ENCODE peak calls at places on chromosomes 3 and 15, in ten cellular contexts. One of them, this sample, is unnamed.

GRCh38 chr3:47571391-47572165 is 7.1 kb downstream of the CSPG5 start:
- DNase-seq in stimulated activated CD8-positive, alpha-beta memory T cell treated with anti-CD3 and anti-CD28 coated beads, Interleukin-7, amount 100 ng/mL, for 48 hours: no peak
- DNase-seq in stimulated activated naive B cell treated with anti-CD40 and anti-IgM and Interleukin-4, amounts not matched to agents 10 μg/mL and 1 μg/mL and 100 μg/mL, for 72 hours: no peak
- DNase-seq in T-cell: no peak
- DNase-seq in occipital lobe: peak
- DNase-seq in GM20000: no peak
- DNase-seq in activated effector memory CD4-positive, alpha-beta T cell treated with anti-CD3 and anti-CD28 coated beads, Interleukin-2, amount 50 U/mL, for 16 hours: no peak
- DNase-seq in activated naive CD4-positive, alpha-beta T cell treated with Interleukin-2 at 50 U/mL for 16 hours: no peak
- DNase-seq in Caco-2: no peak
- DNase-seq in KBM-7: no peak
- DNase-seq in this sample: no peak

GRCh38 chr15:80893777-80894176 is 95.8 kb downstream of the MESD start:
- DNase-seq in stimulated activated CD8-positive, alpha-beta memory T cell treated with anti-CD3 and anti-CD28 coated beads, Interleukin-7, amount 100 ng/mL, for 48 hours: no peak
- DNase-seq in stimulated activated naive B cell treated with anti-CD40 and anti-IgM and Interleukin-4, amounts not matched to agents 10 μg/mL and 1 μg/mL and 100 μg/mL, for 72 hours: no peak
- DNase-seq in T-cell: no peak
- DNase-seq in occipital lobe: no peak
- DNase-seq in GM20000: no peak
- DNase-seq in activated effector memory CD4-positive, alpha-beta T cell treated with anti-CD3 and anti-CD28 coated beads, Interleukin-2, amount 50 U/mL, for 16 hours: no peak
- DNase-seq in activated naive CD4-positive, alpha-beta T cell treated with Interleukin-2 at 50 U/mL for 16 hours: no peak
- DNase-seq in Caco-2: no peak
- DNase-seq in KBM-7: no peak
- DNase-seq in this sample: no peak

GRCh38 chr3:78497025-78497424 is 1270.8 kb downstream of the ROBO1 start:
- DNase-seq in stimulated activated CD8-positive, alpha-beta memory T cell treated with anti-CD3 and anti-CD28 coated beads, Interleukin-7, amount 100 ng/mL, for 48 hours: no peak
- DNase-seq in stimulated activated naive B cell treated with anti-CD40 and anti-IgM and Interleukin-4, amounts not matched to agents 10 μg/mL and 1 μg/mL and 100 μg/mL, for 72 hours: no peak
- DNase-seq in T-cell: no peak
- DNase-seq in occipital lobe: no peak
- DNase-seq in GM20000: no peak
- DNase-seq in activated effector memory CD4-positive, alpha-beta T cell treated with anti-CD3 and anti-CD28 coated beads, Interleukin-2, amount 50 U/mL, for 16 hours: no peak
- DNase-seq in activated naive CD4-positive, alpha-beta T cell treated with Interleukin-2 at 50 U/mL for 16 hours: no peak
- DNase-seq in Caco-2: no peak
- DNase-seq in KBM-7: no peak
- DNase-seq in this sample: no peak

GRCh38 chr3:118628704-118629341 is 405.8 kb downstream of the IGSF11 start:
- DNase-seq in stimulated activated CD8-positive, alpha-beta memory T cell treated with anti-CD3 and anti-CD28 coated beads, Interleukin-7, amount 100 ng/mL, for 48 hours: no peak
- DNase-seq in stimulated activated naive B cell treated with anti-CD40 and anti-IgM and Interleukin-4, amounts not matched to agents 10 μg/mL and 1 μg/mL and 100 μg/mL, for 72 hours: peak
- DNase-seq in T-cell: no peak
- DNase-seq in occipital lobe: peak
- DNase-seq in GM20000: peak
- DNase-seq in activated effector memory CD4-positive, alpha-beta T cell treated with anti-CD3 and anti-CD28 coated beads, Interleukin-2, amount 50 U/mL, for 16 hours: no peak
- DNase-seq in activated naive CD4-positive, alpha-beta T cell treated with Interleukin-2 at 50 U/mL for 16 hours: no peak
- DNase-seq in Caco-2: peak
- DNase-seq in KBM-7: peak
- DNase-seq in this sample: peak

GRCh38 chr3:83039422-83039821 is 1278.0 kb upstream of the GBE1 start:
- DNase-seq in stimulated activated CD8-positive, alpha-beta memory T cell treated with anti-CD3 and anti-CD28 coated beads, Interleukin-7, amount 100 ng/mL, for 48 hours: no peak
- DNase-seq in stimulated activated naive B cell treated with anti-CD40 and anti-IgM and Interleukin-4, amounts not matched to agents 10 μg/mL and 1 μg/mL and 100 μg/mL, for 72 hours: no peak
- DNase-seq in T-cell: no peak
- DNase-seq in occipital lobe: no peak
- DNase-seq in GM20000: no peak
- DNase-seq in activated effector memory CD4-positive, alpha-beta T cell treated with anti-CD3 and anti-CD28 coated beads, Interleukin-2, amount 50 U/mL, for 16 hours: no peak
- DNase-seq in activated naive CD4-positive, alpha-beta T cell treated with Interleukin-2 at 50 U/mL for 16 hours: no peak
- DNase-seq in Caco-2: no peak
- DNase-seq in KBM-7: no peak
- DNase-seq in this sample: no peak

GRCh38 chr15:36658905-36659304 is 79.5 kb downstream of the CDIN1 start:
- DNase-seq in stimulated activated CD8-positive, alpha-beta memory T cell treated with anti-CD3 and anti-CD28 coated beads, Interleukin-7, amount 100 ng/mL, for 48 hours: no peak
- DNase-seq in stimulated activated naive B cell treated with anti-CD40 and anti-IgM and Interleukin-4, amounts not matched to agents 10 μg/mL and 1 μg/mL and 100 μg/mL, for 72 hours: no peak
- DNase-seq in T-cell: no peak
- DNase-seq in occipital lobe: no peak
- DNase-seq in GM20000: no peak
- DNase-seq in activated effector memory CD4-positive, alpha-beta T cell treated with anti-CD3 and anti-CD28 coated beads, Interleukin-2, amount 50 U/mL, for 16 hours: no peak
- DNase-seq in activated naive CD4-positive, alpha-beta T cell treated with Interleukin-2 at 50 U/mL for 16 hours: no peak
- DNase-seq in Caco-2: no peak
- DNase-seq in KBM-7: no peak
- DNase-seq in this sample: no peak

GRCh38 chr3:124770341-124771082 is 40.3 kb downstream of the UMPS start:
- DNase-seq in stimulated activated CD8-positive, alpha-beta memory T cell treated with anti-CD3 and anti-CD28 coated beads, Interleukin-7, amount 100 ng/mL, for 48 hours: no peak
- DNase-seq in stimulated activated naive B cell treated with anti-CD40 and anti-IgM and Interleukin-4, amounts not matched to agents 10 μg/mL and 1 μg/mL and 100 μg/mL, for 72 hours: no peak
- DNase-seq in T-cell: no peak
- DNase-seq in occipital lobe: no peak
- DNase-seq in GM20000: no peak
- DNase-seq in activated effector memory CD4-positive, alpha-beta T cell treated with anti-CD3 and anti-CD28 coated beads, Interleukin-2, amount 50 U/mL, for 16 hours: no peak
- DNase-seq in activated naive CD4-positive, alpha-beta T cell treated with Interleukin-2 at 50 U/mL for 16 hours: no peak
- DNase-seq in Caco-2: no peak
- DNase-seq in KBM-7: no peak
- DNase-seq in this sample: no peak

GRCh38 chr15:62895905-62896316 is 146.6 kb upstream of the TPM1 start:
- DNase-seq in stimulated activated CD8-positive, alpha-beta memory T cell treated with anti-CD3 and anti-CD28 coated beads, Interleukin-7, amount 100 ng/mL, for 48 hours: no peak
- DNase-seq in stimulated activated naive B cell treated with anti-CD40 and anti-IgM and Interleukin-4, amounts not matched to agents 10 μg/mL and 1 μg/mL and 100 μg/mL, for 72 hours: no peak
- DNase-seq in T-cell: no peak
- DNase-seq in occipital lobe: no peak
- DNase-seq in GM20000: no peak
- DNase-seq in activated effector memory CD4-positive, alpha-beta T cell treated with anti-CD3 and anti-CD28 coated beads, Interleukin-2, amount 50 U/mL, for 16 hours: no peak
- DNase-seq in activated naive CD4-positive, alpha-beta T cell treated with Interleukin-2 at 50 U/mL for 16 hours: no peak
- DNase-seq in Caco-2: no peak
- DNase-seq in KBM-7: no peak
- DNase-seq in this sample: no peak

GRCh38 chr3:77652624-77653023 is 612.7 kb downstream of the ROBO2 start:
- DNase-seq in stimulated activated CD8-positive, alpha-beta memory T cell treated with anti-CD3 and anti-CD28 coated beads, Interleukin-7, amount 100 ng/mL, for 48 hours: no peak
- DNase-seq in stimulated activated naive B cell treated with anti-CD40 and anti-IgM and Interleukin-4, amounts not matched to agents 10 μg/mL and 1 μg/mL and 100 μg/mL, for 72 hours: no peak
- DNase-seq in T-cell: no peak
- DNase-seq in occipital lobe: no peak
- DNase-seq in GM20000: no peak
- DNase-seq in activated effector memory CD4-positive, alpha-beta T cell treated with anti-CD3 and anti-CD28 coated beads, Interleukin-2, amount 50 U/mL, for 16 hours: no peak
- DNase-seq in activated naive CD4-positive, alpha-beta T cell treated with Interleukin-2 at 50 U/mL for 16 hours: no peak
- DNase-seq in Caco-2: no peak
- DNase-seq in KBM-7: no peak
- DNase-seq in this sample: no peak

GRCh38 chr15:40754574-40754882 is 526 bp downstream of the RMDN3 start:
- DNase-seq in stimulated activated CD8-positive, alpha-beta memory T cell treated with anti-CD3 and anti-CD28 coated beads, Interleukin-7, amount 100 ng/mL, for 48 hours: no peak
- DNase-seq in stimulated activated naive B cell treated with anti-CD40 and anti-IgM and Interleukin-4, amounts not matched to agents 10 μg/mL and 1 μg/mL and 100 μg/mL, for 72 hours: no peak
- DNase-seq in T-cell: no peak
- DNase-seq in occipital lobe: no peak
- DNase-seq in GM20000: no peak
- DNase-seq in activated effector memory CD4-positive, alpha-beta T cell treated with anti-CD3 and anti-CD28 coated beads, Interleukin-2, amount 50 U/mL, for 16 hours: peak
- DNase-seq in activated naive CD4-positive, alpha-beta T cell treated with Interleukin-2 at 50 U/mL for 16 hours: peak
- DNase-seq in Caco-2: no peak
- DNase-seq in KBM-7: no peak
- DNase-seq in this sample: no peak

GRCh38 chr3:138950006-138950644 is 3.1 kb downstream of the FOXL2NB start:
- DNase-seq in stimulated activated CD8-positive, alpha-beta memory T cell treated with anti-CD3 and anti-CD28 coated beads, Interleukin-7, amount 100 ng/mL, for 48 hours: no peak
- DNase-seq in stimulated activated naive B cell treated with anti-CD40 and anti-IgM and Interleukin-4, amounts not matched to agents 10 μg/mL and 1 μg/mL and 100 μg/mL, for 72 hours: no peak
- DNase-seq in T-cell: no peak
- DNase-seq in occipital lobe: no peak
- DNase-seq in GM20000: no peak
- DNase-seq in activated effector memory CD4-positive, alpha-beta T cell treated with anti-CD3 and anti-CD28 coated beads, Interleukin-2, amount 50 U/mL, for 16 hours: peak
- DNase-seq in activated naive CD4-positive, alpha-beta T cell treated with Interleukin-2 at 50 U/mL for 16 hours: peak
- DNase-seq in Caco-2: no peak
- DNase-seq in KBM-7: no peak
- DNase-seq in this sample: no peak

GRCh38 chr3:52423214-52423613 is 21.7 kb downstream of the SEMA3G start:
- DNase-seq in stimulated activated CD8-positive, alpha-beta memory T cell treated with anti-CD3 and anti-CD28 coated beads, Interleukin-7, amount 100 ng/mL, for 48 hours: no peak
- DNase-seq in stimulated activated naive B cell treated with anti-CD40 and anti-IgM and Interleukin-4, amounts not matched to agents 10 μg/mL and 1 μg/mL and 100 μg/mL, for 72 hours: no peak
- DNase-seq in T-cell: no peak
- DNase-seq in occipital lobe: no peak
- DNase-seq in GM20000: no peak
- DNase-seq in activated effector memory CD4-positive, alpha-beta T cell treated with anti-CD3 and anti-CD28 coated beads, Interleukin-2, amount 50 U/mL, for 16 hours: no peak
- DNase-seq in activated naive CD4-positive, alpha-beta T cell treated with Interleukin-2 at 50 U/mL for 16 hours: no peak
- DNase-seq in Caco-2: no peak
- DNase-seq in KBM-7: no peak
- DNase-seq in this sample: no peak

GRCh38 chr15:82909080-82909815 is 43.3 kb downstream of the HOMER2 start:
- DNase-seq in stimulated activated CD8-positive, alpha-beta memory T cell treated with anti-CD3 and anti-CD28 coated beads, Interleukin-7, amount 100 ng/mL, for 48 hours: no peak
- DNase-seq in stimulated activated naive B cell treated with anti-CD40 and anti-IgM and Interleukin-4, amounts not matched to agents 10 μg/mL and 1 μg/mL and 100 μg/mL, for 72 hours: no peak
- DNase-seq in T-cell: no peak
- DNase-seq in occipital lobe: no peak
- DNase-seq in GM20000: no peak
- DNase-seq in activated effector memory CD4-positive, alpha-beta T cell treated with anti-CD3 and anti-CD28 coated beads, Interleukin-2, amount 50 U/mL, for 16 hours: no peak
- DNase-seq in activated naive CD4-positive, alpha-beta T cell treated with Interleukin-2 at 50 U/mL for 16 hours: no peak
- DNase-seq in Caco-2: no peak
- DNase-seq in KBM-7: peak
- DNase-seq in this sample: no peak

GRCh38 chr3:152508705-152509104 is 240.0 kb downstream of the MBNL1 start:
- DNase-seq in stimulated activated CD8-positive, alpha-beta memory T cell treated with anti-CD3 and anti-CD28 coated beads, Interleukin-7, amount 100 ng/mL, for 48 hours: no peak
- DNase-seq in stimulated activated naive B cell treated with anti-CD40 and anti-IgM and Interleukin-4, amounts not matched to agents 10 μg/mL and 1 μg/mL and 100 μg/mL, for 72 hours: no peak
- DNase-seq in T-cell: no peak
- DNase-seq in occipital lobe: no peak
- DNase-seq in GM20000: no peak
- DNase-seq in activated effector memory CD4-positive, alpha-beta T cell treated with anti-CD3 and anti-CD28 coated beads, Interleukin-2, amount 50 U/mL, for 16 hours: no peak
- DNase-seq in activated naive CD4-positive, alpha-beta T cell treated with Interleukin-2 at 50 U/mL for 16 hours: no peak
- DNase-seq in Caco-2: no peak
- DNase-seq in KBM-7: peak
- DNase-seq in this sample: no peak

GRCh38 chr3:192833177-192833890 is 84.3 kb downstream of the MB21D2 start:
- DNase-seq in stimulated activated CD8-positive, alpha-beta memory T cell treated with anti-CD3 and anti-CD28 coated beads, Interleukin-7, amount 100 ng/mL, for 48 hours: no peak
- DNase-seq in stimulated activated naive B cell treated with anti-CD40 and anti-IgM and Interleukin-4, amounts not matched to agents 10 μg/mL and 1 μg/mL and 100 μg/mL, for 72 hours: no peak
- DNase-seq in T-cell: no peak
- DNase-seq in occipital lobe: no peak
- DNase-seq in GM20000: no peak
- DNase-seq in activated effector memory CD4-positive, alpha-beta T cell treated with anti-CD3 and anti-CD28 coated beads, Interleukin-2, amount 50 U/mL, for 16 hours: no peak
- DNase-seq in activated naive CD4-positive, alpha-beta T cell treated with Interleukin-2 at 50 U/mL for 16 hours: no peak
- DNase-seq in Caco-2: no peak
- DNase-seq in KBM-7: no peak
- DNase-seq in this sample: no peak

GRCh38 chr15:81419304-81419943 is 45.4 kb upstream of the TMC3 start:
- DNase-seq in stimulated activated CD8-positive, alpha-beta memory T cell treated with anti-CD3 and anti-CD28 coated beads, Interleukin-7, amount 100 ng/mL, for 48 hours: no peak
- DNase-seq in stimulated activated naive B cell treated with anti-CD40 and anti-IgM and Interleukin-4, amounts not matched to agents 10 μg/mL and 1 μg/mL and 100 μg/mL, for 72 hours: no peak
- DNase-seq in T-cell: no peak
- DNase-seq in occipital lobe: no peak
- DNase-seq in GM20000: no peak
- DNase-seq in activated effector memory CD4-positive, alpha-beta T cell treated with anti-CD3 and anti-CD28 coated beads, Interleukin-2, amount 50 U/mL, for 16 hours: no peak
- DNase-seq in activated naive CD4-positive, alpha-beta T cell treated with Interleukin-2 at 50 U/mL for 16 hours: no peak
- DNase-seq in Caco-2: no peak
- DNase-seq in KBM-7: no peak
- DNase-seq in this sample: no peak

GRCh38 chr15:74203914-74204431 is 1.4 kb upstream of the STRA6 start:
- DNase-seq in stimulated activated CD8-positive, alpha-beta memory T cell treated with anti-CD3 and anti-CD28 coated beads, Interleukin-7, amount 100 ng/mL, for 48 hours: no peak
- DNase-seq in stimulated activated naive B cell treated with anti-CD40 and anti-IgM and Interleukin-4, amounts not matched to agents 10 μg/mL and 1 μg/mL and 100 μg/mL, for 72 hours: no peak
- DNase-seq in T-cell: no peak
- DNase-seq in occipital lobe: no peak
- DNase-seq in GM20000: no peak
- DNase-seq in activated effector memory CD4-positive, alpha-beta T cell treated with anti-CD3 and anti-CD28 coated beads, Interleukin-2, amount 50 U/mL, for 16 hours: no peak
- DNase-seq in activated naive CD4-positive, alpha-beta T cell treated with Interleukin-2 at 50 U/mL for 16 hours: no peak
- DNase-seq in Caco-2: no peak
- DNase-seq in KBM-7: no peak
- DNase-seq in this sample: no peak

GRCh38 chr3:18127864-18128185 is 297.3 kb downstream of the SATB1 start:
- DNase-seq in stimulated activated CD8-positive, alpha-beta memory T cell treated with anti-CD3 and anti-CD28 coated beads, Interleukin-7, amount 100 ng/mL, for 48 hours: no peak
- DNase-seq in stimulated activated naive B cell treated with anti-CD40 and anti-IgM and Interleukin-4, amounts not matched to agents 10 μg/mL and 1 μg/mL and 100 μg/mL, for 72 hours: no peak
- DNase-seq in T-cell: no peak
- DNase-seq in occipital lobe: no peak
- DNase-seq in GM20000: no peak
- DNase-seq in activated effector memory CD4-positive, alpha-beta T cell treated with anti-CD3 and anti-CD28 coated beads, Interleukin-2, amount 50 U/mL, for 16 hours: no peak
- DNase-seq in activated naive CD4-positive, alpha-beta T cell treated with Interleukin-2 at 50 U/mL for 16 hours: no peak
- DNase-seq in Caco-2: no peak
- DNase-seq in KBM-7: no peak
- DNase-seq in this sample: peak

GRCh38 chr15:63938486-63939061 is 104.8 kb upstream of the HERC1 start:
- DNase-seq in stimulated activated CD8-positive, alpha-beta memory T cell treated with anti-CD3 and anti-CD28 coated beads, Interleukin-7, amount 100 ng/mL, for 48 hours: no peak
- DNase-seq in stimulated activated naive B cell treated with anti-CD40 and anti-IgM and Interleukin-4, amounts not matched to agents 10 μg/mL and 1 μg/mL and 100 μg/mL, for 72 hours: no peak
- DNase-seq in T-cell: no peak
- DNase-seq in occipital lobe: no peak
- DNase-seq in GM20000: no peak
- DNase-seq in activated effector memory CD4-positive, alpha-beta T cell treated with anti-CD3 and anti-CD28 coated beads, Interleukin-2, amount 50 U/mL, for 16 hours: peak
- DNase-seq in activated naive CD4-positive, alpha-beta T cell treated with Interleukin-2 at 50 U/mL for 16 hours: peak
- DNase-seq in Caco-2: no peak
- DNase-seq in KBM-7: peak
- DNase-seq in this sample: no peak

GRCh38 chr3:64214002-64214696 is 11.1 kb downstream of the PRICKLE2 start:
- DNase-seq in stimulated activated CD8-positive, alpha-beta memory T cell treated with anti-CD3 and anti-CD28 coated beads, Interleukin-7, amount 100 ng/mL, for 48 hours: no peak
- DNase-seq in stimulated activated naive B cell treated with anti-CD40 and anti-IgM and Interleukin-4, amounts not matched to agents 10 μg/mL and 1 μg/mL and 100 μg/mL, for 72 hours: no peak
- DNase-seq in T-cell: no peak
- DNase-seq in occipital lobe: no peak
- DNase-seq in GM20000: no peak
- DNase-seq in activated effector memory CD4-positive, alpha-beta T cell treated with anti-CD3 and anti-CD28 coated beads, Interleukin-2, amount 50 U/mL, for 16 hours: no peak
- DNase-seq in activated naive CD4-positive, alpha-beta T cell treated with Interleukin-2 at 50 U/mL for 16 hours: no peak
- DNase-seq in Caco-2: no peak
- DNase-seq in KBM-7: peak
- DNase-seq in this sample: no peak

GRCh38 chr15:40357723-40358491 is at the start of gene DISP2:
- DNase-seq in stimulated activated CD8-positive, alpha-beta memory T cell treated with anti-CD3 and anti-CD28 coated beads, Interleukin-7, amount 100 ng/mL, for 48 hours: peak
- DNase-seq in stimulated activated naive B cell treated with anti-CD40 and anti-IgM and Interleukin-4, amounts not matched to agents 10 μg/mL and 1 μg/mL and 100 μg/mL, for 72 hours: peak
- DNase-seq in T-cell: peak
- DNase-seq in occipital lobe: peak
- DNase-seq in GM20000: peak
- DNase-seq in activated effector memory CD4-positive, alpha-beta T cell treated with anti-CD3 and anti-CD28 coated beads, Interleukin-2, amount 50 U/mL, for 16 hours: peak
- DNase-seq in activated naive CD4-positive, alpha-beta T cell treated with Interleukin-2 at 50 U/mL for 16 hours: peak
- DNase-seq in Caco-2: peak
- DNase-seq in KBM-7: peak
- DNase-seq in this sample: peak

GRCh38 chr15:29056839-29057450 is 171.2 kb downstream of the APBA2 start:
- DNase-seq in stimulated activated CD8-positive, alpha-beta memory T cell treated with anti-CD3 and anti-CD28 coated beads, Interleukin-7, amount 100 ng/mL, for 48 hours: no peak
- DNase-seq in stimulated activated naive B cell treated with anti-CD40 and anti-IgM and Interleukin-4, amounts not matched to agents 10 μg/mL and 1 μg/mL and 100 μg/mL, for 72 hours: no peak
- DNase-seq in T-cell: no peak
- DNase-seq in occipital lobe: no peak
- DNase-seq in GM20000: no peak
- DNase-seq in activated effector memory CD4-positive, alpha-beta T cell treated with anti-CD3 and anti-CD28 coated beads, Interleukin-2, amount 50 U/mL, for 16 hours: no peak
- DNase-seq in activated naive CD4-positive, alpha-beta T cell treated with Interleukin-2 at 50 U/mL for 16 hours: no peak
- DNase-seq in Caco-2: no peak
- DNase-seq in KBM-7: no peak
- DNase-seq in this sample: no peak

GRCh38 chr3:82802501-82802900 is 1041.1 kb upstream of the GBE1 start:
- DNase-seq in stimulated activated CD8-positive, alpha-beta memory T cell treated with anti-CD3 and anti-CD28 coated beads, Interleukin-7, amount 100 ng/mL, for 48 hours: no peak
- DNase-seq in stimulated activated naive B cell treated with anti-CD40 and anti-IgM and Interleukin-4, amounts not matched to agents 10 μg/mL and 1 μg/mL and 100 μg/mL, for 72 hours: no peak
- DNase-seq in T-cell: no peak
- DNase-seq in occipital lobe: no peak
- DNase-seq in GM20000: no peak
- DNase-seq in activated effector memory CD4-positive, alpha-beta T cell treated with anti-CD3 and anti-CD28 coated beads, Interleukin-2, amount 50 U/mL, for 16 hours: no peak
- DNase-seq in activated naive CD4-positive, alpha-beta T cell treated with Interleukin-2 at 50 U/mL for 16 hours: no peak
- DNase-seq in Caco-2: no peak
- DNase-seq in KBM-7: no peak
- DNase-seq in this sample: no peak

This sample was measured in GM06990.